ENCODE peak calls at places on chromosomes 11 and 22, in nine cellular contexts. H, Z, L, M, U, V, J, C and P are unnamed samples.

GRCh38 chr11:117482881-117483280 is 155.2 kb downstream of the CEP164 start:
- DNase-seq in L (peak), U (no peak), H (no peak), M (no peak), V (no peak), J (no peak), C (no peak), Z (no peak), P (no peak)

GRCh38 chr11:124538019-124538418 is 5.4 kb downstream of the OR8B12 start:
- DNase-seq in C (peak), V (peak), U (no peak), J (no peak), H (no peak), M (no peak), Z (no peak), L (no peak), P (no peak)

GRCh38 chr22:23834830-23835772 is 3.7 kb downstream of the DERL3 start:
- DNase-seq in Z (peak), J (no peak), L (no peak), M (no peak), V (no peak), H (no peak), C (no peak), U (no peak), P (no peak)

GRCh38 chr11:11579012-11579755 is 42.6 kb downstream of the GALNT18 start:
- DNase-seq in V (no peak), C (no peak), L (no peak), Z (no peak), M (no peak), J (no peak), H (no peak), U (no peak), P (no peak)

GRCh38 chr11:15841898-15842297 is 514.4 kb downstream of the SOX6 start:
- DNase-seq in C (no peak), Z (no peak), M (no peak), J (no peak), H (no peak), L (no peak), U (no peak), V (no peak), P (no peak)

GRCh38 chr11:64686466-64687175 is 36.4 kb downstream of the NRXN2 start:
- DNase-seq in C (no peak), V (no peak), U (no peak), Z (no peak), L (no peak), J (no peak), M (no peak), H (no peak), P (no peak)

GRCh38 chr11:111229604-111230003 is 15.9 kb upstream of the POU2AF2 start:
- DNase-seq in H (no peak), V (no peak), C (no peak), L (no peak), U (no peak), J (no peak), Z (no peak), M (no peak), P (no peak)

GRCh38 chr11:21774212-21774611 is 418.7 kb upstream of the ANO5 start:
- DNase-seq in Z (no peak), J (no peak), L (no peak), V (no peak), H (no peak), M (no peak), C (no peak), U (no peak), P (no peak)

GRCh38 chr22:23286296-23286695 is 106.0 kb downstream of the BCR start:
- DNase-seq in J (no peak), C (no peak), M (no peak), U (no peak), V (no peak), Z (no peak), L (no peak), H (no peak), P (no peak)